ENCODE peak calls at places on chromosomes 16 and 17, in nine cellular contexts. K, A, C, P, X, J, U, F and V are unnamed samples.

GRCh38 chr16:52383640-52384292 is 163.2 kb downstream of the TOX3 start:
- DNase-seq in C (no peak), J (no peak), A (no peak), K (no peak), F (no peak), P (peak), X (no peak), U (no peak), V (no peak)

GRCh38 chr17:82105882-82106696 is 8.1 kb upstream of the FASN start:
- DNase-seq in J (peak), K (peak), U (peak), A (peak), C (peak), F (peak), X (peak), P (peak), V (no peak)

GRCh38 chr17:57032343-57032742 is 52.7 kb upstream of the AKAP1 start:
- DNase-seq in U (no peak), F (no peak), K (no peak), A (no peak), C (peak), J (no peak), X (no peak), P (peak), V (no peak)

GRCh38 chr16:50298075-50298460 is 31.7 kb downstream of the ADCY7 start:
- DNase-seq in X (no peak), P (no peak), K (no peak), U (no peak), J (no peak), C (no peak), A (no peak), F (no peak), V (no peak)

GRCh38 chr17:44219126-44219635 is 294 bp downstream of the UBTF start:
- DNase-seq in X (peak), F (peak), U (peak), J (peak), C (peak), K (peak), A (no peak), P (peak), V (no peak)

GRCh38 chr17:49588312-49588711 is 12.6 kb downstream of the NXPH3 start:
- DNase-seq in C (no peak), U (no peak), X (no peak), A (no peak), F (no peak), K (no peak), J (no peak), P (no peak), V (no peak)

GRCh38 chr17:61551255-61551742 is 39.7 kb downstream of the NACA2 start:
- DNase-seq in F (no peak), A (no peak), C (peak), J (no peak), K (no peak), U (peak), P (no peak), X (peak), V (no peak)

GRCh38 chr16:14155572-14156213 is 84.6 kb downstream of the MRTFB start:
- DNase-seq in J (no peak), C (no peak), K (no peak), U (no peak), F (no peak), X (no peak), P (no peak), A (no peak), V (no peak)

GRCh38 chr17:31390748-31391495 is 553 bp upstream of the RAB11FIP4 start:
- DNase-seq in U (no peak), P (no peak), J (peak), K (no peak), A (no peak), C (peak), X (no peak), F (no peak), V (no peak)

GRCh38 chr16:19607610-19608280 is 52.2 kb downstream of the VPS35L start:
- DNase-seq in X (peak), P (no peak), F (no peak), A (peak), U (no peak), K (no peak), C (no peak), J (no peak), V (no peak)

GRCh38 chr16:35749253-35750141 is 2290.1 kb downstream of the TP53TG3F start:
- DNase-seq in C (no peak), A (no peak), P (no peak), X (no peak), J (no peak), K (no peak), F (no peak), U (no peak), V (no peak)

GRCh38 chr17:32757963-32758362 is 119.0 kb downstream of the MYO1D start:
- DNase-seq in X (no peak), K (no peak), J (no peak), C (no peak), F (no peak), A (no peak), P (no peak), U (no peak), V (no peak)

GRCh38 chr17:19013806-19014627 is 9.5 kb upstream of the FAM83G start:
- DNase-seq in J (no peak), F (no peak), X (no peak), K (no peak), A (no peak), U (no peak), P (no peak), C (no peak), V (no peak)

GRCh38 chr16:67165121-67166034 is 833 bp downstream of the HSF4 start:
- DNase-seq in X (no peak), J (no peak), C (peak), U (no peak), F (peak), A (no peak), P (no peak), K (no peak), V (no peak)

GRCh38 chr16:87800497-87800896 is 34.7 kb upstream of the KLHDC4 start:
- DNase-seq in X (no peak), F (no peak), J (no peak), K (no peak), A (no peak), U (no peak), C (no peak), P (no peak), V (no peak)

GRCh38 chr17:65583921-65584603 is 22.6 kb upstream of the AXIN2 start:
- DNase-seq in F (no peak), A (no peak), U (no peak), C (no peak), P (no peak), K (no peak), X (no peak), J (no peak), V (no peak)

GRCh38 chr17:39264119-39264518 is 38.4 kb upstream of the STAC2 start:
- DNase-seq in U (no peak), F (peak), K (no peak), J (no peak), P (no peak), A (no peak), C (no peak), X (no peak), V (no peak)

DNA sequence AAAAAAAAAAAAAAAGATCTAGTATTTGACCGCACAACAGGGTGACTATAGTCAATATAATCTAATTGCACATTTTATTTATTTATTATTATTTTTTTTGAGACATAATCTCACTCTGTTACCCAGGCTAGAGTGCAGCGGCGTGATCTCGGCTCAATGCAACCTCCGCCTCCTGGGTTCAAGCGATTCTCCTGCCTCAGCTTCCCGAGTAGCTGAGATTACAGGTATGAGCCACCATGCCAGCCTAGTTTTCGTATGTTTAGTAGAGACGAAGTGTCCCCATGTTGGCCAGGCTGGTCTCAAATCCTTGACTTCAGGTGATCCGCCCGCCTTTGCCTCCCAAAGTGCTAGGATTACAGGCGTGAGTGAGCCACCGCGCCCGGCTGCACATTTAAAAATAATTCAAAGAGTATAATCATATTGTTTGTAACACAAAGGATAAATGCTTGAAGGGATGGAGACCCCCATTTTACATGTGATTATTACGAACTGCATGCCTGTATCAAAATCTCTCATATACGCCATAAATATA is 794 bp downstream of the ANKS3 start:
- DNase-seq in J (no peak), K (no peak), C (no peak), P (no peak), X (no peak), F (no peak), A (no peak), U (no peak), V (no peak)
- H3K27ac ChIP-seq in J (peak), K (no peak), C (no peak), P (peak), X (peak), F (peak), A (no peak), U (peak), V (peak)

DNA sequence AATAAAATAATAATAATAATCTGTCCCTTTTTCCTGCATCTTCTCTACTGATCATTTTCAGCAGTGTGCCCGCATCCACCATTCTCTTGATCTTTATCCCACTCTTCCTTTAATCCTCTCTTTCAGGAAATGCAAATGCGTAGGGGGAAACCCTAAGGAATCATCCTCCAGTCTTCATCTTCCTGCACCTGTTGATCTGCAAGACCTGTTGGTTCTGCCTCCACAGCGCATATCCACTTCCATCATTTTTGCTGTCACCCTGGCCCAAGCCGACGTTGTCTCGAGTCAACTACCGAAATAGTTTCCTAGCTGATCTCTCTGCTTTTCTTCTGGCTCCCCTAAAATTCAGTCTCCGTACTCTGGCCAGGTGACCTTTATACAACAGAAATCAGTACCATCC is 24.5 kb downstream of the ADORA2B start:
- DNase-seq in C (no peak), F (no peak), P (no peak), U (no peak), J (no peak), K (no peak), A (no peak), X (no peak), V (no peak)
- H3K27ac ChIP-seq in C (no peak), F (no peak), P (no peak), U (no peak), J (no peak), K (no peak), A (no peak), X (no peak), V (no peak)

DNA sequence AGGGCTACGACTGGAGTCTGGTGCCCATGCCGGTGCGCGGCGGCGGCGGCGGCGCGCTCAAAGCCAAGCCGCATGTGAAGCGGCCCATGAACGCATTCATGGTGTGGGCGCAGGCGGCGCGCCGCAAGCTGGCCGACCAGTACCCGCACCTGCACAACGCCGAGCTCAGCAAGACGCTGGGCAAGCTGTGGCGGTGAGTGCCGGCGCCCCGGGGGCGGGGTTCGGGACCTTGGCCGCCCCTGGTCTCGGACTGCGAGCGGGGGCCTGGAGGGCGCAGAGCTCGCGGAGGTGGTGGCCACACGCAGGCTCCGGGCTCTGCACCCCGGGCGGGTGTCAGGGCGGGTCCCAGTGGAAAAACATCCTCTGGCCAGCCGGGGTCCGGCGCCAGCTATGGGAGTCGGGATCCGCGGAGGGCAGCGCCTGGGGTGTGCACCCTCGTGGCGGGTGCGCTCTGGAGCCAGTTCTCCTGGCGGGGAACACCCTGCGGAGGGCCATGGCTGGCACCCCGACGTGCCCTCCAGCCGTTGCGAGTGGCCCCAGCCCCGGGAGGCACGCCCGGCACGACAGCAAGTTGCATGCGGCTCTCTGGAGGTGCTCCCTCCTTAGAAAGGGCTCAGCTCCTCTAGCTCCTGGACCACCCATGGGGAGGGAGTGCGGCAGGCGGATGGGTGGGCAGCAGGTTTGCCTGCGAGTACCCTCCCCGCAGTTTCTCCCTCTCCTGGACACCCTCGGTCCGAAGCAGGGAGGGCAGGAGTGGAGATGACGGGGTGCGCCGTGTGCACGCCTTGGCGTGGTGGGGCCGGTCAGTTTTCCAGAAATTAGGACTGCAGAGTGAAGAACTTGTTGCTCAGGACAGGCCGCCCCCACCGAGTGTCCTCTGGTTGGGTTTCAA is 828 bp downstream of the SOX8 start:
- DNase-seq in C (peak), F (no peak), J (no peak), K (no peak), X (peak), U (no peak), A (no peak), P (no peak), V (no peak)
- H3K27ac ChIP-seq in C (no peak), F (no peak), J (no peak), K (no peak), X (no peak), U (no peak), A (no peak), P (no peak), V (no peak)

DNA sequence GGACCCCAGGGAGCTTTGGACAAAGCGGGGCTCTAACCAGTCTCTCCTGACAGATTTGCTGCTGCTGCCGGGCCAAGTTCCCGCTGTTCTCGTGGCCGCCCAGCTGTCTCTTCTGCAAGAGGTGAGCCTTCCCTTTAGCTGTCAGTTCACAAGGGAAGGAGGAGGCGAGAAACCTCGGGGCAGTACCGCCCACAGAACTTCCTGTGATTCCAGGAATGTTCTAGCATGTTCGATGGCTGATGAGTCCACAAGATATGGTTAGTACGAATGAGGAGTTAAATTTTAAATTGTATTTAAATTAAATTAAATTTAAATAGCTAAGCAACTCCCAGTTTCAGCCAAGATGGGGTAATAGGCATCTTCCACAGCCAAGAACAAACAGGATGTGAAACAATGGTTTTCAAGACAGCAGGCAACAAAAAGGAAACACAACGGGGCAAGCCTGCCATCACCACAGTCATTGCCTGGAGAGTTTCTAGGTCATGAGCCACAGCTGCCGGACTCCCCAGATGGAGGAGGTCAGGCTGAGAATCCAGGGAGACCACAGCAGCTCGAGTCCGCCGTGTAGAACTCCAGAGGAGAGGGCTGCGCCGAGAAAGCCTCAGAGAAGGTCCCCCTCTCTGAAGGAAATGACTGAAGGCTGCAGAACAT is 9.5 kb upstream of the TCF25 start:
- DNase-seq in K (no peak), C (no peak), U (peak), J (peak), P (peak), F (no peak), X (no peak), A (peak), V (no peak)
- H3K27ac ChIP-seq in K (peak), C (no peak), U (peak), J (peak), P (peak), F (peak), X (no peak), A (peak), V (peak)

GRCh38 chr17:2380225-2380922 is 20.5 kb downstream of the MNT start:
- DNase-seq in K (no peak), C (no peak), U (no peak), A (no peak), P (no peak), J (no peak), X (no peak), F (no peak), V (no peak)
- H3K27ac ChIP-seq in K (no peak), C (no peak), U (no peak), A (no peak), P (no peak), J (no peak), X (no peak), F (no peak), V (peak)